ENCODE peak calls at places on chromosomes 16 and 17, in eight cellular contexts. One of them, this sample, is unnamed.
A peak's percentile ranks its signal among the peaks of the same experiment; 100 is the strongest.

GRCh38 chr17:17520599-17521232 is 24.5 kb upstream of the RASD1 start:
- DNase-seq in GM23248: no peak
- DNase-seq in activated B cell treated with CpG ODN at 0.5 μM for 24 hours: no peak
- DNase-seq in tibial nerve: no peak
- DNase-seq in epithelial cell of esophagus: no peak
- DNase-seq in small intestine: no peak
- DNase-seq in activated CD8-positive, alpha-beta T cell treated with anti-CD3 and anti-CD28 coated beads for 36 hours: no peak
- DNase-seq in effector memory CD4-positive, alpha-beta T cell: no peak
- DNase-seq in this sample: no peak

GRCh38 chr16:66525396-66526180 is 24.3 kb downstream of the TK2 start:
- DNase-seq in GM23248: peak; percentile 34
- DNase-seq in activated B cell treated with CpG ODN at 0.5 μM for 24 hours: no peak
- DNase-seq in tibial nerve: no peak
- DNase-seq in epithelial cell of esophagus: no peak
- DNase-seq in small intestine: no peak
- DNase-seq in activated CD8-positive, alpha-beta T cell treated with anti-CD3 and anti-CD28 coated beads for 36 hours: no peak
- DNase-seq in effector memory CD4-positive, alpha-beta T cell: no peak
- DNase-seq in this sample: no peak

GRCh38 chr16:10957771-10958486 is 13.6 kb downstream of the CLEC16A start:
- DNase-seq in GM23248: peak; percentile 44
- DNase-seq in activated B cell treated with CpG ODN at 0.5 μM for 24 hours: no peak
- DNase-seq in tibial nerve: no peak
- DNase-seq in epithelial cell of esophagus: peak; percentile 46
- DNase-seq in small intestine: no peak
- DNase-seq in activated CD8-positive, alpha-beta T cell treated with anti-CD3 and anti-CD28 coated beads for 36 hours: peak; percentile 50
- DNase-seq in effector memory CD4-positive, alpha-beta T cell: no peak
- DNase-seq in this sample: peak; percentile 43

GRCh38 chr16:22635801-22636200 is 125.1 kb downstream of the NPIPB5 start:
- DNase-seq in GM23248: no peak
- DNase-seq in activated B cell treated with CpG ODN at 0.5 μM for 24 hours: no peak
- DNase-seq in tibial nerve: no peak
- DNase-seq in epithelial cell of esophagus: no peak
- DNase-seq in small intestine: no peak
- DNase-seq in activated CD8-positive, alpha-beta T cell treated with anti-CD3 and anti-CD28 coated beads for 36 hours: no peak
- DNase-seq in effector memory CD4-positive, alpha-beta T cell: no peak
- DNase-seq in this sample: no peak

GRCh38 chr16:54289242-54290051 is 2.9 kb upstream of the IRX3 start:
- DNase-seq in GM23248: no peak
- DNase-seq in activated B cell treated with CpG ODN at 0.5 μM for 24 hours: no peak
- DNase-seq in tibial nerve: no peak
- DNase-seq in epithelial cell of esophagus: no peak
- DNase-seq in small intestine: no peak
- DNase-seq in activated CD8-positive, alpha-beta T cell treated with anti-CD3 and anti-CD28 coated beads for 36 hours: no peak
- DNase-seq in effector memory CD4-positive, alpha-beta T cell: no peak
- DNase-seq in this sample: no peak

GRCh38 chr17:187130-187529 is 5.7 kb upstream of the DOC2B start:
- DNase-seq in GM23248: no peak
- DNase-seq in activated B cell treated with CpG ODN at 0.5 μM for 24 hours: no peak
- DNase-seq in tibial nerve: no peak
- DNase-seq in epithelial cell of esophagus: no peak
- DNase-seq in small intestine: no peak
- DNase-seq in activated CD8-positive, alpha-beta T cell treated with anti-CD3 and anti-CD28 coated beads for 36 hours: no peak
- DNase-seq in effector memory CD4-positive, alpha-beta T cell: no peak
- DNase-seq in this sample: no peak

GRCh38 chr16:10619271-10619849 is 39.0 kb upstream of the EMP2 start:
- DNase-seq in GM23248: peak; percentile 31
- DNase-seq in activated B cell treated with CpG ODN at 0.5 μM for 24 hours: no peak
- DNase-seq in tibial nerve: no peak
- DNase-seq in epithelial cell of esophagus: peak; percentile 52
- DNase-seq in small intestine: peak; percentile 86
- DNase-seq in activated CD8-positive, alpha-beta T cell treated with anti-CD3 and anti-CD28 coated beads for 36 hours: peak; percentile 32
- DNase-seq in effector memory CD4-positive, alpha-beta T cell: no peak
- DNase-seq in this sample: no peak

GRCh38 chr17:49193513-49194296 is 16.7 kb downstream of the GNGT2 start:
- DNase-seq in GM23248: peak; percentile 70
- DNase-seq in activated B cell treated with CpG ODN at 0.5 μM for 24 hours: peak; percentile 51
- DNase-seq in tibial nerve: peak; percentile 62
- DNase-seq in epithelial cell of esophagus: peak; percentile 65
- DNase-seq in small intestine: no peak
- DNase-seq in activated CD8-positive, alpha-beta T cell treated with anti-CD3 and anti-CD28 coated beads for 36 hours: no peak
- DNase-seq in effector memory CD4-positive, alpha-beta T cell: no peak
- DNase-seq in this sample: peak; percentile 74

GRCh38 chr17:2853111-2853721 is 57.0 kb downstream of the RAP1GAP2 start:
- DNase-seq in GM23248: peak; percentile 76
- DNase-seq in activated B cell treated with CpG ODN at 0.5 μM for 24 hours: peak; percentile 37
- DNase-seq in tibial nerve: no peak
- DNase-seq in epithelial cell of esophagus: peak; percentile 76
- DNase-seq in small intestine: peak; percentile 43
- DNase-seq in activated CD8-positive, alpha-beta T cell treated with anti-CD3 and anti-CD28 coated beads for 36 hours: peak; percentile 21
- DNase-seq in effector memory CD4-positive, alpha-beta T cell: no peak
- DNase-seq in this sample: peak; percentile 45

GRCh38 chr16:87581867-87582220 is 20.5 kb upstream of the JPH3 start:
- DNase-seq in GM23248: peak; percentile 99
- DNase-seq in activated B cell treated with CpG ODN at 0.5 μM for 24 hours: no peak
- DNase-seq in tibial nerve: peak; percentile 91
- DNase-seq in epithelial cell of esophagus: peak; percentile 65
- DNase-seq in small intestine: no peak
- DNase-seq in activated CD8-positive, alpha-beta T cell treated with anti-CD3 and anti-CD28 coated beads for 36 hours: no peak
- DNase-seq in effector memory CD4-positive, alpha-beta T cell: no peak
- DNase-seq in this sample: peak; percentile 89

GRCh38 chr17:28370035-28370743 is at the start of gene VTN:
- DNase-seq in GM23248: peak; percentile 36
- DNase-seq in activated B cell treated with CpG ODN at 0.5 μM for 24 hours: no peak
- DNase-seq in tibial nerve: no peak
- DNase-seq in epithelial cell of esophagus: no peak
- DNase-seq in small intestine: peak; percentile 82
- DNase-seq in activated CD8-positive, alpha-beta T cell treated with anti-CD3 and anti-CD28 coated beads for 36 hours: no peak
- DNase-seq in effector memory CD4-positive, alpha-beta T cell: no peak
- DNase-seq in this sample: no peak

GRCh38 chr16:87725596-87726235 is 40.1 kb downstream of the KLHDC4 start:
- DNase-seq in GM23248: no peak
- DNase-seq in activated B cell treated with CpG ODN at 0.5 μM for 24 hours: no peak
- DNase-seq in tibial nerve: no peak
- DNase-seq in epithelial cell of esophagus: peak; percentile 30
- DNase-seq in small intestine: no peak
- DNase-seq in activated CD8-positive, alpha-beta T cell treated with anti-CD3 and anti-CD28 coated beads for 36 hours: no peak
- DNase-seq in effector memory CD4-positive, alpha-beta T cell: no peak
- DNase-seq in this sample: no peak

GRCh38 chr17:46152423-46152822 is 40.8 kb downstream of the KANSL1 start:
- DNase-seq in GM23248: no peak
- DNase-seq in activated B cell treated with CpG ODN at 0.5 μM for 24 hours: no peak
- DNase-seq in tibial nerve: no peak
- DNase-seq in epithelial cell of esophagus: no peak
- DNase-seq in small intestine: no peak
- DNase-seq in activated CD8-positive, alpha-beta T cell treated with anti-CD3 and anti-CD28 coated beads for 36 hours: no peak
- DNase-seq in effector memory CD4-positive, alpha-beta T cell: no peak
- DNase-seq in this sample: no peak

GRCh38 chr16:23837553-23838308 is 1.9 kb downstream of the PRKCB start:
- DNase-seq in GM23248: no peak
- DNase-seq in activated B cell treated with CpG ODN at 0.5 μM for 24 hours: no peak
- DNase-seq in tibial nerve: no peak
- DNase-seq in epithelial cell of esophagus: no peak
- DNase-seq in small intestine: no peak
- DNase-seq in activated CD8-positive, alpha-beta T cell treated with anti-CD3 and anti-CD28 coated beads for 36 hours: peak; percentile 51
- DNase-seq in effector memory CD4-positive, alpha-beta T cell: no peak
- DNase-seq in this sample: no peak

GRCh38 chr17:43389022-43389947 is 9.5 kb upstream of the ARL4D start:
- DNase-seq in GM23248: peak; percentile 94
- DNase-seq in activated B cell treated with CpG ODN at 0.5 μM for 24 hours: peak; percentile 64
- DNase-seq in tibial nerve: peak; percentile 89
- DNase-seq in epithelial cell of esophagus: peak; percentile 79
- DNase-seq in small intestine: peak; percentile 90
- DNase-seq in activated CD8-positive, alpha-beta T cell treated with anti-CD3 and anti-CD28 coated beads for 36 hours: peak; percentile 92
- DNase-seq in effector memory CD4-positive, alpha-beta T cell: peak; percentile 66
- DNase-seq in this sample: peak; percentile 78

GRCh38 chr17:37405955-37406634 is 541 bp downstream of the ACACA start:
- DNase-seq in GM23248: peak; percentile 32
- DNase-seq in activated B cell treated with CpG ODN at 0.5 μM for 24 hours: no peak
- DNase-seq in tibial nerve: no peak
- DNase-seq in epithelial cell of esophagus: peak; percentile 41
- DNase-seq in small intestine: peak; percentile 32
- DNase-seq in activated CD8-positive, alpha-beta T cell treated with anti-CD3 and anti-CD28 coated beads for 36 hours: no peak
- DNase-seq in effector memory CD4-positive, alpha-beta T cell: no peak
- DNase-seq in this sample: no peak

GRCh38 chr17:74543406-74543805 is 2.5 kb downstream of the CD300C start:
- DNase-seq in GM23248: no peak
- DNase-seq in activated B cell treated with CpG ODN at 0.5 μM for 24 hours: no peak
- DNase-seq in tibial nerve: no peak
- DNase-seq in epithelial cell of esophagus: no peak
- DNase-seq in small intestine: no peak
- DNase-seq in activated CD8-positive, alpha-beta T cell treated with anti-CD3 and anti-CD28 coated beads for 36 hours: no peak
- DNase-seq in effector memory CD4-positive, alpha-beta T cell: no peak
- DNase-seq in this sample: no peak

GRCh38 chr16:75733305-75734141 is 7.2 kb upstream of the CPHXL start:
- DNase-seq in GM23248: peak; percentile 78
- DNase-seq in activated B cell treated with CpG ODN at 0.5 μM for 24 hours: no peak
- DNase-seq in tibial nerve: peak; percentile 21
- DNase-seq in epithelial cell of esophagus: no peak
- DNase-seq in small intestine: peak; percentile 43
- DNase-seq in activated CD8-positive, alpha-beta T cell treated with anti-CD3 and anti-CD28 coated beads for 36 hours: no peak
- DNase-seq in effector memory CD4-positive, alpha-beta T cell: no peak
- DNase-seq in this sample: peak; percentile 3

GRCh38 chr17:47324224-47325020 is 667 bp downstream of the EFCAB13 start:
- DNase-seq in GM23248: peak; percentile 72
- DNase-seq in activated B cell treated with CpG ODN at 0.5 μM for 24 hours: peak; percentile 59
- DNase-seq in tibial nerve: peak; percentile 66
- DNase-seq in epithelial cell of esophagus: peak; percentile 39
- DNase-seq in small intestine: peak; percentile 51
- DNase-seq in activated CD8-positive, alpha-beta T cell treated with anti-CD3 and anti-CD28 coated beads for 36 hours: peak; percentile 77
- DNase-seq in effector memory CD4-positive, alpha-beta T cell: peak; percentile 15
- DNase-seq in this sample: peak; percentile 49

GRCh38 chr16:89300311-89300975 is 82.9 kb downstream of the ZNF778 start:
- DNase-seq in GM23248: no peak
- DNase-seq in activated B cell treated with CpG ODN at 0.5 μM for 24 hours: no peak
- DNase-seq in tibial nerve: no peak
- DNase-seq in epithelial cell of esophagus: no peak
- DNase-seq in small intestine: peak; percentile 77
- DNase-seq in activated CD8-positive, alpha-beta T cell treated with anti-CD3 and anti-CD28 coated beads for 36 hours: no peak
- DNase-seq in effector memory CD4-positive, alpha-beta T cell: no peak
- DNase-seq in this sample: no peak

GRCh38 chr17:41793749-41794602 is 7.5 kb upstream of the JUP start:
- DNase-seq in GM23248: peak; percentile 16
- DNase-seq in activated B cell treated with CpG ODN at 0.5 μM for 24 hours: no peak
- DNase-seq in tibial nerve: no peak
- DNase-seq in epithelial cell of esophagus: no peak
- DNase-seq in small intestine: peak; percentile 65
- DNase-seq in activated CD8-positive, alpha-beta T cell treated with anti-CD3 and anti-CD28 coated beads for 36 hours: no peak
- DNase-seq in effector memory CD4-positive, alpha-beta T cell: no peak
- DNase-seq in this sample: no peak

GRCh38 chr17:52383493-52384100 is 225.1 kb upstream of the CA10 start:
- DNase-seq in GM23248: peak; percentile 55
- DNase-seq in activated B cell treated with CpG ODN at 0.5 μM for 24 hours: no peak
- DNase-seq in tibial nerve: peak; percentile 54
- DNase-seq in epithelial cell of esophagus: peak; percentile 67
- DNase-seq in small intestine: peak; percentile 83
- DNase-seq in activated CD8-positive, alpha-beta T cell treated with anti-CD3 and anti-CD28 coated beads for 36 hours: peak; percentile 41
- DNase-seq in effector memory CD4-positive, alpha-beta T cell: no peak
- DNase-seq in this sample: peak; percentile 76

GRCh38 chr16:50354629-50355456 is 13.9 kb downstream of the BRD7 start:
- DNase-seq in GM23248: peak; percentile 54
- DNase-seq in activated B cell treated with CpG ODN at 0.5 μM for 24 hours: no peak
- DNase-seq in tibial nerve: no peak
- DNase-seq in epithelial cell of esophagus: no peak
- DNase-seq in small intestine: no peak
- DNase-seq in activated CD8-positive, alpha-beta T cell treated with anti-CD3 and anti-CD28 coated beads for 36 hours: no peak
- DNase-seq in effector memory CD4-positive, alpha-beta T cell: no peak
- DNase-seq in this sample: peak; percentile 16

This sample was measured in PC-3.